ENCODE peak calls at places on chromosomes 5 and 9, in eight cellular contexts. R is T follicular helper cell, U is COLO829, B is EL, A is IMR-90, N is AG09309, K is A549, V is NCI-H1092 treated with DMSO at 0.1 percent for 48 hours. G is an unnamed sample.

GRCh38 chr9:87890866-87891265 is 8.2 kb downstream of the SPATA31E1 start:
- DNase-seq in V (no peak), N (no peak), K (no peak), B (no peak), R (no peak), U (no peak), A (no peak), G (no peak)

GRCh38 chr9:19049872-19050636 is 827 bp downstream of the RRAGA start:
- DNase-seq in B (peak), R (no peak), V (peak), A (peak), K (no peak), U (no peak), N (no peak), G (no peak)

GRCh38 chr5:155906046-155906445 is 420.9 kb upstream of the SGCD start:
- DNase-seq in N (no peak), V (no peak), U (no peak), B (no peak), K (no peak), A (no peak), R (no peak), G (no peak)

GRCh38 chr5:149517461-149518122 is 33.6 kb downstream of the CSNK1A1 start:
- DNase-seq in R (no peak), N (peak), V (no peak), K (peak), A (peak), U (no peak), B (no peak), G (no peak)

GRCh38 chr9:137310190-137311052 is 8.3 kb upstream of the NRARP start:
- DNase-seq in N (no peak), U (no peak), R (no peak), V (no peak), B (no peak), K (peak), A (no peak), G (peak)

GRCh38 chr5:78766412-78766762 is 117.8 kb upstream of the LHFPL2 start:
- DNase-seq in U (no peak), V (no peak), B (no peak), R (no peak), K (no peak), A (no peak), N (no peak), G (no peak)

GRCh38 chr5:173238312-173239232 is 3.6 kb upstream of the NKX2-5 start:
- DNase-seq in U (no peak), A (no peak), K (no peak), V (no peak), B (peak), R (no peak), N (no peak), G (peak)

GRCh38 chr9:83477571-83477970 is 60.6 kb downstream of the FRMD3 start:
- DNase-seq in B (peak), V (no peak), A (no peak), N (no peak), K (no peak), R (no peak), U (no peak), G (no peak)

GRCh38 chr5:62206150-62206829 is 99.7 kb upstream of the KIF2A start:
- DNase-seq in V (peak), A (no peak), B (peak), U (peak), K (peak), N (no peak), R (no peak), G (peak)

GRCh38 chr5:152723482-152723881 is 318.4 kb upstream of the NMUR2 start:
- DNase-seq in K (no peak), N (no peak), R (no peak), A (no peak), B (no peak), U (no peak), V (no peak), G (no peak)

GRCh38 chr5:1006656-1007071 is 1.9 kb upstream of the NKD2 start:
- DNase-seq in R (no peak), K (no peak), V (no peak), U (no peak), A (no peak), N (no peak), B (no peak), G (no peak)

GRCh38 chr5:93581738-93582414 is 857 bp upstream of the NR2F1-AS1 start:
- DNase-seq in N (peak), A (peak), U (no peak), B (peak), V (peak), K (peak), R (no peak), G (no peak)

GRCh38 chr9:133636902-133637301 is 739 bp downstream of the DBH start:
- DNase-seq in N (no peak), B (no peak), A (no peak), U (no peak), K (no peak), R (no peak), V (no peak), G (no peak)

GRCh38 chr9:92476962-92477361 is 5.3 kb downstream of the ASPN start:
- DNase-seq in U (no peak), R (no peak), N (no peak), K (no peak), B (no peak), V (no peak), A (no peak), G (no peak)

GRCh38 chr5:173035904-173036707 is 20.0 kb upstream of the CREBRF start:
- DNase-seq in U (no peak), R (no peak), A (no peak), N (no peak), V (no peak), B (no peak), K (no peak), G (no peak)

GRCh38 chr5:54619732-54620582 is 102.4 kb downstream of the SNX18 start:
- DNase-seq in R (no peak), A (peak), B (no peak), N (no peak), K (no peak), U (no peak), V (no peak), G (no peak)

GRCh38 chr9:89923961-89924504 is 319.2 kb downstream of the GADD45G start:
- DNase-seq in B (no peak), K (no peak), R (no peak), A (no peak), U (no peak), N (no peak), V (no peak), G (no peak)

GRCh38 chr5:141651728-141652105 is 499 bp upstream of the FCHSD1 start:
- DNase-seq in R (no peak), K (no peak), N (no peak), A (no peak), V (no peak), U (no peak), B (no peak), G (peak)

GRCh38 chr5:89342106-89342876 is 459.3 kb upstream of the MEF2C start:
- DNase-seq in U (no peak), K (no peak), V (no peak), N (peak), A (peak), R (no peak), B (peak), G (no peak)

GRCh38 chr5:93342563-93343061 is 238.4 kb downstream of the NR2F1-AS1 start:
- DNase-seq in U (no peak), N (no peak), V (no peak), K (no peak), R (no peak), A (no peak), B (no peak), G (no peak)

GRCh38 chr9:37790096-37790495 is 5.2 kb upstream of the EXOSC3 start:
- DNase-seq in K (no peak), R (no peak), U (no peak), B (no peak), A (no peak), V (no peak), N (no peak), G (no peak)

GRCh38 chr5:55180016-55180415 is 7.0 kb upstream of the CDC20B start:
- DNase-seq in N (no peak), B (no peak), V (no peak), A (no peak), K (no peak), R (no peak), U (no peak), G (no peak)

GRCh38 chr5:125257997-125258396 is 511.6 kb upstream of the ZNF608 start:
- DNase-seq in K (no peak), B (no peak), A (no peak), N (no peak), U (no peak), R (no peak), V (no peak), G (no peak)

GRCh38 chr5:67985686-67986387 is 229.7 kb upstream of the PIK3R1 start:
- DNase-seq in N (no peak), A (peak), B (no peak), K (no peak), R (no peak), U (no peak), V (no peak), G (no peak)

GRCh38 chr9:227882-228281 is 13.2 kb downstream of the DOCK8 start:
- DNase-seq in K (no peak), V (no peak), R (no peak), B (no peak), A (no peak), N (no peak), U (no peak), G (no peak)

GRCh38 chr9:39108145-39108544 is 179.8 kb downstream of the CNTNAP3 start:
- DNase-seq in A (no peak), K (no peak), B (no peak), N (no peak), U (no peak), R (no peak), V (no peak), G (no peak)

GRCh38 chr9:1057910-1058309 is 7.8 kb downstream of the DMRT2 start:
- DNase-seq in K (no peak), V (no peak), R (no peak), N (no peak), U (no peak), B (no peak), A (no peak), G (no peak)

GRCh38 chr5:153900703-153901395 is 137.9 kb downstream of the FAM114A2 start:
- DNase-seq in V (no peak), A (peak), U (no peak), K (no peak), R (no peak), B (peak), N (peak), G (no peak)

GRCh38 chr5:16406023-16406422 is 59.6 kb downstream of the ZNF622 start:
- DNase-seq in R (no peak), K (no peak), N (no peak), U (no peak), V (no peak), A (no peak), B (no peak), G (no peak)

GRCh38 chr5:179404321-179405053 is 59.2 kb upstream of the ADAMTS2 start:
- DNase-seq in N (no peak), K (no peak), A (peak), U (no peak), B (peak), V (no peak), R (no peak), G (no peak)

GRCh38 chr9:13934411-13934810 is 379.5 kb downstream of the NFIB start:
- DNase-seq in N (no peak), A (no peak), K (no peak), V (peak), B (no peak), R (no peak), U (no peak), G (no peak)

GRCh38 chr5:154995679-154996078 is 17.9 kb upstream of the KIF4B start:
- DNase-seq in B (no peak), K (no peak), A (no peak), U (no peak), R (no peak), N (no peak), V (no peak), G (no peak)

GRCh38 chr5:115571441-115571878 is 26.9 kb upstream of the FEM1C start:
- DNase-seq in A (no peak), K (no peak), N (no peak), V (no peak), B (no peak), R (no peak), U (peak), G (no peak)

G was measured in HuH-7.